ENCODE peak calls at places on chromosomes 7 and 10, in ten cellular contexts. A is suprapubic skin, E is PC-3, M is transverse colon, G is heart right ventricle, X is kidney, N is fibroblast of lung, K is heart left ventricle, L is hepatocyte, F is body of pancreas. U is an unnamed sample.

GRCh38 chr7:135206887-135207738 is 4.2 kb downstream of the WDR91 start:
- DNase-seq in F (no peak), L (no peak), N (no peak), A (no peak), X (peak; percentile 29), M (no peak), E (no peak), G (no peak), K (no peak), U (no peak)

GRCh38 chr7:116292381-116292780 is 82.0 kb downstream of the TES start:
- DNase-seq in M (no peak), G (no peak), L (no peak), N (no peak), A (no peak), E (no peak), K (no peak), F (no peak), X (no peak), U (no peak)

GRCh38 chr7:102170417-102170970 is 116.2 kb upstream of the SH2B2 start:
- DNase-seq in K (no peak), G (peak; percentile 13), N (peak; percentile 12), F (no peak), A (no peak), M (no peak), X (no peak), L (no peak), E (no peak), U (no peak)

GRCh38 chr7:99083068-99083651 is 60.7 kb downstream of the SMURF1 start:
- DNase-seq in F (no peak), X (no peak), A (no peak), E (peak; percentile 54), M (no peak), L (no peak), G (no peak), K (no peak), N (peak; percentile 46), U (no peak)

GRCh38 chr7:155230169-155230593 is 67.5 kb upstream of the INSIG1 start:
- DNase-seq in F (peak; percentile 55), L (peak; percentile 51), N (peak; percentile 99), M (no peak), G (peak; percentile 19), K (peak; percentile 51), A (no peak), E (peak; percentile 98), X (peak; percentile 28), U (peak; percentile 89)

GRCh38 chr7:27804139-27804538 is 64.2 kb downstream of the TAX1BP1 start:
- DNase-seq in F (no peak), X (no peak), K (no peak), A (no peak), M (no peak), L (no peak), N (no peak), G (no peak), E (no peak), U (no peak)

GRCh38 chr7:101728888-101729883 is 88.2 kb upstream of the CUX1 start:
- DNase-seq in M (peak; percentile 89), E (no peak), A (no peak), F (no peak), N (peak; percentile 93), K (no peak), X (no peak), G (no peak), L (peak; percentile 91), U (no peak)

GRCh38 chr7:121049897-121050296 is 61.4 kb downstream of the CPED1 start:
- DNase-seq in K (no peak), G (no peak), X (no peak), E (no peak), L (no peak), F (no peak), N (no peak), A (no peak), M (no peak), U (no peak)

GRCh38 chr7:29322023-29322712 is 127.6 kb downstream of the CHN2 start:
- DNase-seq in X (no peak), M (no peak), F (no peak), E (no peak), N (no peak), A (no peak), L (no peak), K (no peak), G (no peak), U (no peak)

GRCh38 chr10:4246881-4247358 is 461.9 kb upstream of the KLF6 start:
- DNase-seq in N (peak; percentile 92), L (no peak), E (peak; percentile 69), A (no peak), K (no peak), G (no peak), X (no peak), F (no peak), M (no peak), U (no peak)

GRCh38 chr10:5317547-5318107 is 47.1 kb upstream of the UCN3 start:
- DNase-seq in X (no peak), G (no peak), M (no peak), E (peak; percentile 81), A (no peak), L (no peak), N (peak; percentile 20), K (peak; percentile 39), F (no peak), U (no peak)

DNA sequence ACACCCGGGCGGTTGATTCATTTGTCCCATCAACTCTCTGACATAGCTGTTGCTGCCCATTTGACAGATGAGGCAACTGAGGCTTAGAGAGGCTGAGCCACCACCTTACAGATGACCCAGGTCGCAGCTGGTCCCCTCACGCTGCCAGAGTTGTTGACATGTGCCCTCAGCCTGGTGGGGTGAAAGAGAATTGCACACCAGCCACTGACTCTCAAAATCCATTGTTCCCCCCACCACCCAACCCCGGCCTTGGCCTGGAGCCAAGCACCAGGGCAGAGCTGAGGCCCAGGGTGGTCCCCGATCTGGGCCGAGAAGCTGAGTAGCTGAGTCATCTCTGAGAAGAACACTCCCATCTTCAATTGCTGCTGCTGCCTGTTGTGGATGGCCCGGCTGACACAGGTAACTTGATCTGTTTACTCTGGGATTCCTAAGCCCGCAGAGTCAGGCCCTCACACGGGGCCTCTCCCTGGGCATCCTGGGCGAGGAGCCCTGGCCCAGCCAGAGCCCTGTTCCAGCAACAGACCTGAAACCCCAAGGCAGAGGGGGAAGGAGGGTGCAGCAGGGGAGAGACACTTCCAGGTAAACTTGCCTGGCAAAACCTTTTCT is 27.5 kb downstream of the PVRIG start:
- DNase-seq in L (peak; percentile 86), X (no peak), E (peak; percentile 92), M (no peak), G (no peak), N (peak; percentile 74), K (no peak), F (no peak), A (no peak), U (no peak)
- TF ChIP-seq CTCF in L (no peak), X (no peak), E (no peak), M (no peak), G (no peak), N (no peak), K (no peak), F (no peak), A (no peak), U (no peak)

DNA sequence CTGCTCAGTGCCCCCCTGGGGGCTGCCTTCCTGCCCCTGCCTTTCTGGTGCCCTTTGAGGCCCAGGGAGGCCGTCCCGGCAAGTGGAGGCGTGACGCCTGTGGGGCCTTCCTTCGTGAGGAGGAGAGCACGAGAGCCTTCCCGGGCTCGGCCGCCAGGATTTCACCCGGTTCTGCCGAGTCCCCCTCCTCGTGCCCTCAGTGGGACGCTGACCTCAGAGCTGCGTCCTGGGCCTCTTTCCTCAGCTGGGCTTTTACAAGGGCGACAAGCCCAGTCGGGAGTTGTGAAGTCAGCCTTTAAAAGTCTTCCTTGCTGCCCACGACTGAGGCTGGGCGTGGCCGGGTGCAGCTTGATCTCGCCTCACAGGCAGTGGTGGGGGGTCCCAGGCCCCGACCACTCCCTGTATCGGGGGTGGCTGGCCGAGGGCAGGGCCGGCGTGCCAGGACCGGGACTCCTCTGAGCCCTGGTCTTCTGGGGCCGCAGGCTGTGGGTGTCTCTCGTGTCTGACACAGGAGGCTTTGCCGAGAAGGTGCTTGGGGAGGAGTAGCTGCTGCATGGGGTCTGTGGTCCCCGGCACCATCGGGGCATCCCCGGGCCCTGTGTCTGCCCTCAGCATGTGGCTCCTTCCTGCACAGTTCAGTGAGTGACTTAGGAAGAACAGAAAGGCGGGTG is 41.8 kb downstream of the FAM20C start:
- DNase-seq in L (peak; percentile 53), A (no peak), K (peak; percentile 55), E (no peak), G (peak; percentile 56), M (no peak), F (no peak), N (peak; percentile 23), X (no peak), U (no peak)
- H3K27ac ChIP-seq in L (peak overlapping the region; percentile 76), A (peak overlapping the region; percentile 90), K (peak overlapping the region; percentile 49), E (no peak overlapping the region), G (peak overlapping the region; percentile 84), M (peak overlapping the region; percentile 92), F (peak overlapping the region; percentile 75), N (peak overlapping the region; percentile 95), X (peak overlapping the region; percentile 94), U (peak overlapping the region; percentile 23)

DNA sequence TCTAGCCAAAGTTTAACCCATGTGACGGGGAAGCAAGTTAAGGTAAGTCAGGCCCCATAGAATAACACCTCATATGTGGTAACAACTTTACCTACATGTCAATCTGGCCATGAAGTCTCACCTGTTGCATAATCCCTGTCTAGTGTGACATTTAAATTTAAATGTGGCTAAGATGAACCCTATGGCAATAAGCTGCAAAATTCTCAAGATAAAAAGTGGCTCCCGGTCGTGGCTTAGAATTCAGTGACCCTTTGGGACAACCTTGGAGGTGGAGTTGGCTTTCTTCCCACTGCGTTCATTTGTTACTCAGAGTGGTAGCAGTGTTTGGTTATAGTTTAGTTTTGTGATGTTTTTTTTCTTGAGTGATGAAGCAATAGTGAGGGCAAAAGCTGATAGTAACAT is 90.6 kb downstream of the ARID5B start:
- DNase-seq in K (no peak), X (no peak), F (no peak), A (no peak), M (no peak), E (no peak), L (no peak), G (peak; percentile 32), N (peak; percentile 72), U (no peak)
- H3K4me3 ChIP-seq in K (no peak overlapping the region), X (no peak overlapping the region), F (no peak overlapping the region), A (no peak overlapping the region), M (peak overlapping the region; percentile 1), E (no peak overlapping the region), L (no peak overlapping the region), G (peak overlapping the region; percentile 37), N (no peak overlapping the region), U (no peak overlapping the region)

GRCh38 chr7:100466830-100467605 is 3.0 kb upstream of the SPACDR start:
- DNase-seq in N (no peak), E (no peak), K (no peak), X (no peak), G (no peak), F (no peak), L (no peak), A (no peak), M (no peak), U (no peak)

GRCh38 chr7:100464210-100464660 is at the start of gene SPACDR:
- DNase-seq in N (no peak), X (no peak), E (no peak), K (no peak), A (no peak), G (no peak), M (no peak), L (no peak), F (no peak), U (no peak)

GRCh38 chr7:100465299-100465698 is 1.2 kb upstream of the SPACDR start:
- DNase-seq in L (no peak), G (no peak), X (no peak), N (no peak), F (no peak), M (no peak), K (no peak), E (peak; percentile 13), A (no peak), U (no peak)

GRCh38 chr7:100464791-100465190 is 731 bp upstream of the SPACDR start:
- DNase-seq in N (no peak), E (no peak), L (no peak), G (no peak), X (no peak), A (no peak), F (no peak), M (no peak), K (no peak), U (no peak)

GRCh38 chr7:100465702-100466311 is 1.7 kb upstream of the SPACDR start:
- DNase-seq in K (peak; percentile 89), A (no peak), G (peak; percentile 71), L (peak; percentile 83), E (peak; percentile 70), X (peak; percentile 93), F (peak; percentile 84), N (peak; percentile 79), M (peak; percentile 69), U (peak; percentile 92)
- TF ChIP-seq CTCF in K (peak; percentile 55), A (peak; percentile 67), G (peak; percentile 71), L (peak; percentile 64), E (peak; percentile 71), X (peak; percentile 62), F (peak; percentile 80), N (peak; percentile 66), M (peak; percentile 64), U (peak; percentile 46)